ENCODE peak calls at places on chromosomes 16 and 17, in five cellular contexts. One of them, this sample, is unnamed.

GRCh38 chr17:64005734-64006167 is 7.6 kb downstream of the PRR29 start:
- DNase-seq in central memory CD4-positive, alpha-beta T cell: no peak
- DNase-seq in fibroblast of gingiva: no peak
- DNase-seq in BJ: no peak
- DNase-seq in hippocampal formation: no peak
- DNase-seq in this sample: no peak

GRCh38 chr17:17839792-17840707 is 3.3 kb upstream of the SREBF1 start:
- DNase-seq in central memory CD4-positive, alpha-beta T cell: peak; percentile 78
- DNase-seq in BJ: peak; percentile 44
- DNase-seq in fibroblast of gingiva: peak; percentile 96
- DNase-seq in hippocampal formation: peak; percentile 86
- DNase-seq in this sample: no peak

GRCh38 chr17:75344664-75345063 is 55.4 kb upstream of the SLC25A19 start:
- DNase-seq in central memory CD4-positive, alpha-beta T cell: no peak
- DNase-seq in hippocampal formation: no peak
- DNase-seq in BJ: no peak
- DNase-seq in fibroblast of gingiva: no peak
- DNase-seq in this sample: no peak

GRCh38 chr17:7042507-7043194 is 1.2 kb downstream of the SLC16A11 start:
- DNase-seq in hippocampal formation: no peak
- DNase-seq in central memory CD4-positive, alpha-beta T cell: peak; percentile 36
- DNase-seq in fibroblast of gingiva: no peak
- DNase-seq in BJ: no peak
- DNase-seq in this sample: no peak

GRCh38 chr17:76145231-76146052 is 4.4 kb upstream of the FOXJ1 start:
- DNase-seq in hippocampal formation: no peak
- DNase-seq in BJ: no peak
- DNase-seq in fibroblast of gingiva: no peak
- DNase-seq in central memory CD4-positive, alpha-beta T cell: peak; percentile 57
- DNase-seq in this sample: no peak

GRCh38 chr17:42660692-42661345 is 1.7 kb downstream of the TUBG2 start:
- DNase-seq in central memory CD4-positive, alpha-beta T cell: no peak
- DNase-seq in BJ: no peak
- DNase-seq in hippocampal formation: no peak
- DNase-seq in fibroblast of gingiva: no peak
- DNase-seq in this sample: no peak

GRCh38 chr16:10988164-10988803 is 43.9 kb downstream of the CLEC16A start:
- DNase-seq in fibroblast of gingiva: no peak
- DNase-seq in hippocampal formation: no peak
- DNase-seq in BJ: no peak
- DNase-seq in central memory CD4-positive, alpha-beta T cell: no peak
- DNase-seq in this sample: no peak

GRCh38 chr17:2691965-2692780 is 19.4 kb downstream of the CLUH start:
- DNase-seq in BJ: no peak
- DNase-seq in fibroblast of gingiva: no peak
- DNase-seq in hippocampal formation: no peak
- DNase-seq in central memory CD4-positive, alpha-beta T cell: no peak
- DNase-seq in this sample: no peak

GRCh38 chr17:57368637-57369336 is 112.5 kb downstream of the MSI2 start:
- DNase-seq in BJ: no peak
- DNase-seq in fibroblast of gingiva: no peak
- DNase-seq in hippocampal formation: no peak
- DNase-seq in central memory CD4-positive, alpha-beta T cell: no peak
- DNase-seq in this sample: no peak

GRCh38 chr17:32970281-32970680 is 21.4 kb upstream of the SPACA3 start:
- DNase-seq in BJ: peak; percentile 8
- DNase-seq in fibroblast of gingiva: no peak
- DNase-seq in hippocampal formation: no peak
- DNase-seq in central memory CD4-positive, alpha-beta T cell: no peak
- DNase-seq in this sample: peak; percentile 77

This sample was measured in AG09309.